ENCODE peak calls at places on chromosomes 3 and 15, in seven cellular contexts. A, O, K, R, V, S and W are unnamed samples.

GRCh38 chr3:197792019-197792647 is 1.1 kb downstream of the LRCH3 start:
- DNase-seq in A (no peak), O (peak; percentile 45), K (no peak), R (no peak), V (no peak), S (no peak), W (no peak)

GRCh38 chr15:31964586-31965307 is 65.6 kb upstream of the CHRNA7 start:
- DNase-seq in A (no peak), O (no peak), K (no peak), R (no peak), V (no peak), S (no peak), W (no peak)

GRCh38 chr3:157130138-157130880 is 29.6 kb downstream of the CCNL1 start:
- DNase-seq in A (peak; percentile 48), O (peak; percentile 87), K (peak; percentile 97), R (peak; percentile 77), V (peak; percentile 63), S (peak; percentile 79), W (peak; percentile 51)

GRCh38 chr3:130834476-130834875 is 59.4 kb upstream of the ATP2C1 start:
- DNase-seq in A (no peak), O (peak; percentile 29), K (peak; percentile 53), R (no peak), V (no peak), S (no peak), W (no peak)

GRCh38 chr3:144772372-144772771 is 800.7 kb downstream of the DIPK2A start:
- DNase-seq in A (no peak), O (no peak), K (no peak), R (no peak), V (no peak), S (no peak), W (no peak)

GRCh38 chr3:184808021-184808420 is 3.9 kb upstream of the VPS8 start:
- DNase-seq in A (no peak), O (no peak), K (peak; percentile 49), R (no peak), V (no peak), S (no peak), W (no peak)

GRCh38 chr3:126924458-126924857 is 58.5 kb upstream of the PLXNA1 start:
- DNase-seq in A (no peak), O (no peak), K (no peak), R (no peak), V (no peak), S (no peak), W (no peak)

GRCh38 chr15:38672814-38673292 is 108.2 kb upstream of the RASGRP1 start:
- DNase-seq in A (no peak), O (no peak), K (no peak), R (no peak), V (no peak), S (no peak), W (no peak)

GRCh38 chr3:141444586-141445285 is 42.1 kb upstream of the RASA2 start:
- DNase-seq in A (no peak), O (no peak), K (no peak), R (no peak), V (no peak), S (no peak), W (no peak)

GRCh38 chr3:127970966-127971592 is 56.0 kb downstream of the KBTBD12 start:
- DNase-seq in A (peak; percentile 46), O (peak; percentile 61), K (peak; percentile 54), R (peak; percentile 51), V (no peak), S (no peak), W (no peak)

GRCh38 chr3:184154909-184155643 is at the start of gene DVL3:
- DNase-seq in A (peak; percentile 94), O (peak; percentile 64), K (peak; percentile 85), R (peak; percentile 97), V (peak; percentile 75), S (peak; percentile 63), W (peak; percentile 57)

GRCh38 chr15:81197688-81198281 is 1.1 kb downstream of the IL16 start:
- DNase-seq in A (no peak), O (no peak), K (no peak), R (no peak), V (no peak), S (no peak), W (no peak)

GRCh38 chr15:90101130-90101968 is 919 bp downstream of the IDH2 start:
- DNase-seq in A (peak; percentile 73), O (no peak), K (peak; percentile 36), R (peak; percentile 75), V (peak; percentile 55), S (peak; percentile 54), W (peak; percentile 38)

GRCh38 chr3:48425281-48425812 is 4.5 kb downstream of the PLXNB1 start:
- DNase-seq in A (no peak), O (no peak), K (no peak), R (peak; percentile 36), V (peak; percentile 43), S (no peak), W (no peak)

GRCh38 chr3:152185287-152185686 is 83.4 kb upstream of the MBNL1 start:
- DNase-seq in A (no peak), O (no peak), K (no peak), R (no peak), V (no peak), S (no peak), W (no peak)

GRCh38 chr3:41682996-41683395 is 278.9 kb downstream of the ULK4 start:
- DNase-seq in A (no peak), O (peak; percentile 91), K (no peak), R (no peak), V (no peak), S (no peak), W (no peak)

GRCh38 chr3:42802876-42803799 is 1.2 kb downstream of the HIGD1A start:
- DNase-seq in A (no peak), O (peak; percentile 43), K (no peak), R (peak; percentile 34), V (no peak), S (peak; percentile 31), W (no peak)

GRCh38 chr3:38834717-38835116 is 18.7 kb upstream of the SCN10A start:
- DNase-seq in A (no peak), O (no peak), K (no peak), R (no peak), V (no peak), S (no peak), W (no peak)

GRCh38 chr3:76310661-76311060 is 525.3 kb upstream of the ZNF717 start:
- DNase-seq in A (no peak), O (no peak), K (no peak), R (no peak), V (no peak), S (no peak), W (no peak)

GRCh38 chr3:141280086-141280485 is 48.5 kb downstream of the PXYLP1 start:
- DNase-seq in A (no peak), O (peak; percentile 72), K (no peak), R (no peak), V (no peak), S (no peak), W (no peak)

GRCh38 chr3:15007681-15008141 is 57.4 kb downstream of the MRPS25 start:
- DNase-seq in A (no peak), O (peak; percentile 84), K (no peak), R (no peak), V (no peak), S (no peak), W (no peak)

GRCh38 chr15:36591534-36592411 is 12.3 kb downstream of the CDIN1 start:
- DNase-seq in A (no peak), O (peak; percentile 47), K (no peak), R (no peak), V (no peak), S (no peak), W (no peak)
- TF ChIP-seq CTCF in A (no peak), O (no peak), K (no peak), R (no peak), V (no peak), S (no peak), W (no peak)

GRCh38 chr15:76973362-76973743 is 21.6 kb upstream of the PSTPIP1 start:
- DNase-seq in A (peak; percentile 71), O (no peak), K (no peak), R (peak; percentile 57), V (no peak), S (peak; percentile 74), W (no peak)
- TF ChIP-seq CTCF in A (peak; percentile 64), O (peak; percentile 63), K (peak; percentile 45), R (peak; percentile 56), V (no peak), S (peak; percentile 66), W (peak; percentile 33)

DNA sequence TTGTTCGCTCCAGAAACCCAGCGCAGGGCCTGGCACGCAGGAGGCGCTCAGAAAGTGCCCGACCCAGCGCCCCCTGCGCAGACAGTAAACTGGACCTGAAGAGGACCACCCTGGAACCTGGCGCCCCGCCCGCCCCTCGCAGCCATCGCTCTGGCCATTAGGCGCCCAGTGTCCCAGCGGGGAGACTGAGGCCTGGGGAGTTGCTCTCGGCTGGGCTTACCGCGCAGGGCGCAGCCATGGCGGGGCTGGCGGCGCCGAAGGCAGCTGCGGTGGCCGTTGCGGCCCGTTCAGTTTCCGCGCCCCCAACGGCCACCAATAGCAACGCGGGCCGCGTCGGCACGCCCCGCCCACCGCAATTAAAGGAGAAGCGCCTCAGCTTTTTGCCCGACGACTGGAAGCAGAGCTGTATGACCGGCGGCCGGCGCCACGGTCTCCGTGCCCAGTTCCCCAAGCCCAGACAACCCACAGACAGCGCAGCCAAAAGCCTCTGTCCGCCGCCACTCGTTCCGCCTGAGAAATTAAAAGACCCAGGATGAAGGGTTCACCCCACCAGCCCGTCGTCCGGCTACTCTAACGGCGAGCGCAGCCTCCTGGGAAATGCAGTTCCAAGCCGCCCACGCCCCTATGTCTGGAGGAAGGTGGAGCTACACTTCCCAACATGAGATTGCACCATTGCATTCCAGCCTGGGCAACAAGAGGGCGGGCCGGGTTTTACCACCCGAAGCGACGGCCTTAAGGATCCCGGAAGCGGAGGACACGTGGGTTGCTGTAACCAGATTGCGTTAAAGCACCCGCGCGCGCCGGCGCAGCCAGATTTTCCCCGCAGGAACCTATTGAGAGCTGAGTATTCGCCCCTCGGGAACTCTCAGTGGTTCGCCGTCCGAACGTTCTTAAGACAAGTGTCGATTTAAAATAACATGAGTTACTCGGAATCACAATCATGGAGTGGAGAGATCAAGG is at the start of gene POC1A:
- DNase-seq in A (peak; percentile 94), O (peak; percentile 98), K (peak; percentile 92), R (peak; percentile 93), V (peak; percentile 97), S (peak; percentile 89), W (peak; percentile 97)
- TF ChIP-seq CTCF in A (no peak), O (peak; percentile 2), K (no peak), R (no peak), V (no peak), S (peak; percentile 43), W (peak; percentile 9)

DNA sequence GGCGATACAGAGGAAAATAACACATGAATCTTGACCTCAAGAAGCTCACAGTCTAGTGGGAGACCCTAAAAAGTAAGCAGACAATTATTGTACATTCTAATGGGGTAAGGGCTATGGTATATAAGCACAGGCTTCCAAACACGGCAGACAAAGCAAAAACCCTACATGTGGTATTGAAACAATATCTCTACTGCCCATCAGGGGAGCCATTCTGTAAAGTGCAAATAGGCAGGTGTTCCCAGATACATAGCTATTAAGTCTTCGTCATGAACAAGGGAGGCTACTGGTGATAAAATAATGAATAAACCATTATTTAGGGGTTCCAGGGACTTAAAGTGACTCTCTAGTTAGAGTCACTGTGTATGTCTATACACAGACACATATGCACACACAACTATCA is 38.6 kb upstream of the ASB14 start:
- DNase-seq in A (no peak), O (no peak), K (no peak), R (no peak), V (no peak), S (no peak), W (no peak)
- TF ChIP-seq CTCF in A (no peak), O (no peak), K (no peak), R (no peak), V (no peak), S (no peak), W (no peak)